ENCODE peak calls at places on chromosomes 5 and 9, in five cellular contexts. One of them, this sample, is unnamed.

GRCh38 chr5:17218353-17219005 is 1.0 kb downstream of the BASP1 start:
- DNase-seq in gastrocnemius medialis: no peak
- DNase-seq in breast epithelium: no peak
- DNase-seq in NB4: peak
- DNase-seq in stomach: no peak
- DNase-seq in this sample: no peak

GRCh38 chr5:160743027-160743426 is 109.0 kb downstream of the ATP10B start:
- DNase-seq in gastrocnemius medialis: no peak
- DNase-seq in breast epithelium: no peak
- DNase-seq in NB4: no peak
- DNase-seq in stomach: no peak
- DNase-seq in this sample: no peak

GRCh38 chr5:65288657-65289056 is 193.1 kb downstream of the ADAMTS6 start:
- DNase-seq in gastrocnemius medialis: no peak
- DNase-seq in breast epithelium: no peak
- DNase-seq in NB4: no peak
- DNase-seq in stomach: no peak
- DNase-seq in this sample: no peak

GRCh38 chr5:170216262-170216864 is 16.4 kb upstream of the C5orf58 start:
- DNase-seq in gastrocnemius medialis: no peak
- DNase-seq in breast epithelium: no peak
- DNase-seq in NB4: peak
- DNase-seq in stomach: no peak
- DNase-seq in this sample: no peak

GRCh38 chr5:74966151-74967050 is 86.0 kb downstream of the GCNT4 start:
- DNase-seq in gastrocnemius medialis: no peak
- DNase-seq in breast epithelium: no peak
- DNase-seq in NB4: no peak
- DNase-seq in stomach: peak
- DNase-seq in this sample: no peak

GRCh38 chr5:35089688-35090314 is 42.1 kb upstream of the AGXT2 start:
- DNase-seq in gastrocnemius medialis: peak
- DNase-seq in breast epithelium: peak
- DNase-seq in NB4: peak
- DNase-seq in stomach: peak
- DNase-seq in this sample: no peak

GRCh38 chr5:90590170-90590569 is 31.6 kb downstream of the ADGRV1 start:
- DNase-seq in gastrocnemius medialis: no peak
- DNase-seq in breast epithelium: no peak
- DNase-seq in NB4: no peak
- DNase-seq in stomach: no peak
- DNase-seq in this sample: no peak

GRCh38 chr9:98365227-98365669 is 109.8 kb upstream of the TBC1D2 start:
- DNase-seq in gastrocnemius medialis: no peak
- DNase-seq in breast epithelium: no peak
- DNase-seq in NB4: peak
- DNase-seq in stomach: no peak
- DNase-seq in this sample: no peak

GRCh38 chr5:1732238-1732880 is 67.3 kb downstream of the MRPL36 start:
- DNase-seq in gastrocnemius medialis: peak
- DNase-seq in breast epithelium: no peak
- DNase-seq in NB4: no peak
- DNase-seq in stomach: peak
- DNase-seq in this sample: peak

GRCh38 chr5:3214396-3214795 is 381.2 kb upstream of the IRX1 start:
- DNase-seq in gastrocnemius medialis: no peak
- DNase-seq in breast epithelium: no peak
- DNase-seq in NB4: no peak
- DNase-seq in stomach: peak
- DNase-seq in this sample: no peak

GRCh38 chr9:10146517-10147331 is 466.1 kb downstream of the PTPRD start:
- DNase-seq in gastrocnemius medialis: no peak
- DNase-seq in breast epithelium: no peak
- DNase-seq in NB4: no peak
- DNase-seq in stomach: no peak
- DNase-seq in this sample: no peak

GRCh38 chr5:6712136-6712581 is 1.1 kb upstream of the TENT4A start:
- DNase-seq in gastrocnemius medialis: peak
- DNase-seq in breast epithelium: peak
- DNase-seq in NB4: peak
- DNase-seq in stomach: peak
- DNase-seq in this sample: peak

DNA sequence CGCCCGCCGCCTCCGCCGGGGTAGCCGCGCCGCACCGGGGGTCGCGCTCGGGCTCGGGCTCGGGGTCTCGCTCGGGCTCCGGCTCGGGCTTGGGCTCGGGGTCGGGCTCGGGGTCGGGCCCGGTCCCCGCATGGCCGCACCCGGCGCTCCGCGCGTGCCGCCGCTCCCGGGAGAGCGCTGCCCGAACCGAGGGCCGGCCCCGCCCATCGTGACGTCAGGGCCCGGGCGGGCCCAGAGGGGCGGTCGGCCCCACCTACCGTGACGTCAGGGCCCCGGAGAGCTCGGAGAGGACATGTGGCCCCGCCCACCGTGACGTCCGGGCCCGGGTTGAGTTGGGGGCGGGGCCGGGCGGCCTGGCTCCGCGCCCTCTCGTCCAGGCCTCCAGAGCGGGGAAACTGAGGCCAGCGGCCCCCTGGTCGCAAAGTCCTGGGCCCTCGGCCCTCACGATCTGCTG is at the start of gene NSMF:
- DNase-seq in gastrocnemius medialis: peak
- DNase-seq in breast epithelium: peak
- DNase-seq in NB4: peak
- DNase-seq in stomach: peak
- DNase-seq in this sample: no peak
- TF ChIP-seq POLR2A in gastrocnemius medialis: peak
- TF ChIP-seq POLR2A in breast epithelium: no peak
- TF ChIP-seq POLR2A in NB4: peak
- TF ChIP-seq POLR2A in stomach: no peak
- TF ChIP-seq POLR2A in this sample: no peak

GRCh38 chr5:67476995-67477394 is 280.4 kb upstream of the CD180 start:
- DNase-seq in gastrocnemius medialis: no peak
- DNase-seq in breast epithelium: no peak
- DNase-seq in NB4: no peak
- DNase-seq in stomach: no peak
- DNase-seq in this sample: no peak

GRCh38 chr5:67474597-67475238 is 278.1 kb upstream of the CD180 start:
- DNase-seq in gastrocnemius medialis: peak
- DNase-seq in breast epithelium: no peak
- DNase-seq in NB4: no peak
- DNase-seq in stomach: no peak
- DNase-seq in this sample: no peak

GRCh38 chr5:67475489-67475888 is 278.9 kb upstream of the CD180 start:
- DNase-seq in gastrocnemius medialis: peak
- DNase-seq in breast epithelium: no peak
- DNase-seq in NB4: no peak
- DNase-seq in stomach: no peak
- DNase-seq in this sample: no peak

GRCh38 chr5:67478337-67478736 is 281.7 kb upstream of the CD180 start:
- DNase-seq in gastrocnemius medialis: no peak
- DNase-seq in breast epithelium: no peak
- DNase-seq in NB4: no peak
- DNase-seq in stomach: no peak
- DNase-seq in this sample: no peak

DNA sequence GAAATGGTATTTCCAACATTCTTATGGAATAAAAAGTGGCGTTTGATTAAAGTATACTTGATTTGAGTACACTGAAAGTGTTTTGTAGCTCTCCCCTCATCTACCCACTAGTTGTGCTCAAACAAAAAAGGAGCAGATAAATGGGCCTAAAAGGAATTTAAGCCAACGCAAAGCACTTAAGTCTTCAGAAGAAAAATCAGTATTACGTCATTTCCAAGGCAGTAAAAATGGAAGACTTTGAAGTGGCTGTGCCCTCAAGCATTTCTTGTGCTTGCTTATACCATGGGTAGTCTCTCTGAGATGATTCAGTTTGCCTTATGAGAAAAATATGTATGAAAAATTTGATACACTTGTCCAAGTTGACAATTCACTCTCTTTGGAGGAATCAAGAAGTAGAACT is 279.9 kb upstream of the CD180 start:
- DNase-seq in gastrocnemius medialis: no peak
- DNase-seq in breast epithelium: peak
- DNase-seq in NB4: no peak
- DNase-seq in stomach: no peak
- DNase-seq in this sample: no peak
- TF ChIP-seq CTCF in gastrocnemius medialis: no peak
- TF ChIP-seq CTCF in breast epithelium: no peak
- TF ChIP-seq CTCF in NB4: no peak
- TF ChIP-seq CTCF in stomach: no peak
- TF ChIP-seq CTCF in this sample: no peak

GRCh38 chr9:86285247-86285646 is 2.9 kb upstream of the ISCA1 start:
- DNase-seq in gastrocnemius medialis: no peak
- DNase-seq in breast epithelium: no peak
- DNase-seq in NB4: no peak
- DNase-seq in stomach: no peak
- DNase-seq in this sample: no peak
- TF ChIP-seq POLR2A in gastrocnemius medialis: no peak
- TF ChIP-seq POLR2A in breast epithelium: no peak
- TF ChIP-seq POLR2A in NB4: no peak
- TF ChIP-seq POLR2A in stomach: no peak
- TF ChIP-seq POLR2A in this sample: no peak

DNA sequence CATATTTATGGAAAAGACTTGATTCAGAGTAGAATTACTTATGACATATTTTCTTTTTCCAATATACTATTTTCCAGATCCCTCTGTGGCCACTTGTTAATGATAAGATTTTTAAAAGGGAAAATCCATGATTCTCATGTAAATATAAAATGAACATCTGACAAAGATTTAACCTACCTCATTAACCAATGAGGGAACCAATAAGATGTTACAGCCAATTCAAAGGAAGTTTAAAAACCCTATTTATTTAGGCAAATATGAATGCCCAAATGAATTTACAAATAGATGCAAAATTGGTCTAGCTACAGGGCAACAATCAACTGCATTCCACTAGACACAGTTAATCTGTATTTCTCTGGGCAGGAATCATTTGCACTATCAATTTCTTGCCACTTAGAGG is 226.8 kb downstream of the ADAMTSL1 start:
- DNase-seq in gastrocnemius medialis: no peak
- DNase-seq in breast epithelium: no peak
- DNase-seq in NB4: no peak
- DNase-seq in stomach: no peak
- DNase-seq in this sample: no peak
- TF ChIP-seq CTCF in gastrocnemius medialis: no peak
- TF ChIP-seq CTCF in breast epithelium: no peak
- TF ChIP-seq CTCF in NB4: no peak
- TF ChIP-seq CTCF in stomach: no peak
- TF ChIP-seq CTCF in this sample: no peak

GRCh38 chr9:122930541-122930932 is 775 bp downstream of the ZBTB26 start:
- DNase-seq in gastrocnemius medialis: no peak
- DNase-seq in breast epithelium: no peak
- DNase-seq in NB4: no peak
- DNase-seq in stomach: no peak
- DNase-seq in this sample: no peak

GRCh38 chr9:122936464-122936863 is 4.4 kb upstream of the RABGAP1 start:
- DNase-seq in gastrocnemius medialis: no peak
- DNase-seq in breast epithelium: no peak
- DNase-seq in NB4: no peak
- DNase-seq in stomach: no peak
- DNase-seq in this sample: no peak

GRCh38 chr9:122930933-122931850 is at the start of gene ZBTB26:
- DNase-seq in gastrocnemius medialis: peak
- DNase-seq in breast epithelium: peak
- DNase-seq in NB4: peak
- DNase-seq in stomach: peak
- DNase-seq in this sample: peak

GRCh38 chr9:122929803-122930354 is 1.4 kb downstream of the ZBTB26 start:
- DNase-seq in gastrocnemius medialis: no peak
- DNase-seq in breast epithelium: no peak
- DNase-seq in NB4: no peak
- DNase-seq in stomach: no peak
- DNase-seq in this sample: no peak

DNA sequence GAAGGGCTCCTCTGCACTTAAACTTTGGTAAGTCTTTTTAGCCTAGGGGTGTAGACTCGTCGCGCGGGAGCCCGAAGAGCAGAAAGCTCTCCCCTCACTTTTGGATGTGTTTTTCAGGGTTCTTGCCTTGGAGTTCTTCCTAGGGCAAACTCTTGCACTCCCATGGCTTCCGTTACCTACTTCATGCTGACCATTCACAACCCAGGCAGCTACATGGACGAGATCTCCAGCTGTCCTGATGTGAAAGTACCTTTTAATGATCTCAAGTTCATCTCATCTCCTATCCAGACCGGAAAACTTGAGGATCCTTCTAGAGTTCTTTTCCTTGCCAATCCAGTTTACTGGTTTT is 513 bp upstream of the ZBTB26 start:
- DNase-seq in gastrocnemius medialis: no peak
- DNase-seq in breast epithelium: no peak
- DNase-seq in NB4: no peak
- DNase-seq in stomach: no peak
- DNase-seq in this sample: no peak
- TF ChIP-seq POLR2A in gastrocnemius medialis: no peak
- TF ChIP-seq POLR2A in breast epithelium: no peak
- TF ChIP-seq POLR2A in NB4: no peak
- TF ChIP-seq POLR2A in stomach: no peak
- TF ChIP-seq POLR2A in this sample: no peak